ENCODE peak calls at places on chromosomes 16 and 17, in five cellular contexts. F is fibroblast of lung; R is MM.1S; Z is CD4-positive, alpha-beta T cell; L is CD8-positive, alpha-beta T cell. X is an unnamed sample.
A peak's percentile ranks its signal among the peaks of the same experiment; 100 is the strongest.

GRCh38 chr17:50560931-50561750 is 626 bp downstream of the CACNA1G start:
- DNase-seq in F (no peak), R (no peak), Z (peak; percentile 19), L (no peak), X (peak; percentile 73)

GRCh38 chr17:19533036-19533717 is 477 bp upstream of the SLC47A1 start:
- DNase-seq in F (no peak), R (no peak), Z (no peak), L (no peak), X (no peak)

GRCh38 chr17:43766413-43767052 is 7.9 kb upstream of the SOST start:
- DNase-seq in F (peak; percentile 47), R (peak; percentile 14), Z (peak; percentile 36), L (peak; percentile 22), X (no peak)

GRCh38 chr16:54125751-54126655 is 160.6 kb downstream of the IRX3 start:
- DNase-seq in F (no peak), R (no peak), Z (no peak), L (no peak), X (no peak)

GRCh38 chr16:84423416-84423837 is 55.1 kb downstream of the ATP2C2 start:
- DNase-seq in F (peak; percentile 39), R (peak; percentile 31), Z (no peak), L (no peak), X (peak; percentile 32)

GRCh38 chr16:11679250-11679649 is 11.0 kb downstream of the SNN start:
- DNase-seq in F (no peak), R (peak; percentile 51), Z (no peak), L (no peak), X (no peak)

GRCh38 chr16:47063011-47063724 is 80.6 kb downstream of the NETO2 start:
- DNase-seq in F (no peak), R (no peak), Z (no peak), L (no peak), X (no peak)

GRCh38 chr16:19858006-19858653 is 26.5 kb downstream of the GPRC5B start:
- DNase-seq in F (no peak), R (no peak), Z (no peak), L (no peak), X (no peak)

GRCh38 chr16:76487411-76488064 is 210.3 kb downstream of the CNTNAP4 start:
- DNase-seq in F (no peak), R (no peak), Z (no peak), L (no peak), X (no peak)

GRCh38 chr17:31433091-31433790 is 41.8 kb downstream of the RAB11FIP4 start:
- DNase-seq in F (no peak), R (peak; percentile 72), Z (peak; percentile 30), L (peak; percentile 20), X (peak; percentile 44)

GRCh38 chr16:66639091-66639885 is 34.8 kb downstream of the CMTM3 start:
- DNase-seq in F (no peak), R (no peak), Z (no peak), L (no peak), X (no peak)

GRCh38 chr16:29900888-29901606 is 759 bp downstream of the ASPHD1 start:
- DNase-seq in F (no peak), R (no peak), Z (no peak), L (no peak), X (no peak)

GRCh38 chr17:49572806-49573420 is 2.8 kb upstream of the NXPH3 start:
- DNase-seq in F (no peak), R (no peak), Z (no peak), L (no peak), X (no peak)

GRCh38 chr16:85134076-85134793 is 22.0 kb upstream of the CIBAR2 start:
- DNase-seq in F (no peak), R (no peak), Z (no peak), L (no peak), X (no peak)

GRCh38 chr17:17067277-17067676 is 25.0 kb downstream of the MPRIP start:
- DNase-seq in F (no peak), R (no peak), Z (no peak), L (no peak), X (no peak)

GRCh38 chr17:39939588-39940419 is 12.3 kb downstream of the LRRC3C start:
- DNase-seq in F (peak; percentile 73), R (peak; percentile 92), Z (peak; percentile 24), L (no peak), X (peak; percentile 59)

DNA sequence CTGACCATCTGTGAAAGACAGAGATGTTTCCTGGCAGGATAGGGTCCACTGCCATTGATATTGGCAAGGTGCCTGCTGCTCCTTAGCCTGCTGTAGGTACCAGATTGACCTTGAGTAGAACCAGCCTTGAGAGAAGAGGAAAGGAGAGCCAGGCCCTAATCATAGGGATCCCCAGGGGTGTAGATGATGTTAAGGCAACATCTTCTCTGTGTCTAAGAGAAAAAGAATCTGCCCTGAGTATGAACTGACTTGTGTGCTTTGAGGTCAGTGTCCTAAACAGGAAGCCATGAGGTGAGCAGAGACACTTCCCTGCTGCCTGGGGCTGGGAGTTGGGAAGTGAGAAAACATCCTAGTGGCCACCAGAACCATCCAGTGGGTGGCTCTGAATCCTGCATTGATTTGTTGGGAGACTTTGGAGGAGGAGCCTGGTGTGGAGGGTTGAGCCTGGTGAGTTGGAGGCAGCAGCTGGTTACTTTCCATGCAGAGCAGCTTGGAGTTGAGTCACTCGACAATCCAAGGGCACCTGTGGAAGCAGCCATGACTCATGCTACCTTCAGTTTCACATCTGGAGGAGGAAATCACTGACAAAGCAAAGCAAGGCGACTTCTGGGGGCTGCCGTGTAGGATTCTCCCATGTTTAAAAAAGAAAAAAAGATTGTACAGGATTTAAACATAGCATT is 47.8 kb downstream of the BMERB1 start:
- DNase-seq in F (peak; percentile 92), R (no peak), Z (no peak), L (no peak), X (no peak)
- TF ChIP-seq CTCF in F (no peak), R (no peak), Z (no peak), L (no peak), X (no peak)

DNA sequence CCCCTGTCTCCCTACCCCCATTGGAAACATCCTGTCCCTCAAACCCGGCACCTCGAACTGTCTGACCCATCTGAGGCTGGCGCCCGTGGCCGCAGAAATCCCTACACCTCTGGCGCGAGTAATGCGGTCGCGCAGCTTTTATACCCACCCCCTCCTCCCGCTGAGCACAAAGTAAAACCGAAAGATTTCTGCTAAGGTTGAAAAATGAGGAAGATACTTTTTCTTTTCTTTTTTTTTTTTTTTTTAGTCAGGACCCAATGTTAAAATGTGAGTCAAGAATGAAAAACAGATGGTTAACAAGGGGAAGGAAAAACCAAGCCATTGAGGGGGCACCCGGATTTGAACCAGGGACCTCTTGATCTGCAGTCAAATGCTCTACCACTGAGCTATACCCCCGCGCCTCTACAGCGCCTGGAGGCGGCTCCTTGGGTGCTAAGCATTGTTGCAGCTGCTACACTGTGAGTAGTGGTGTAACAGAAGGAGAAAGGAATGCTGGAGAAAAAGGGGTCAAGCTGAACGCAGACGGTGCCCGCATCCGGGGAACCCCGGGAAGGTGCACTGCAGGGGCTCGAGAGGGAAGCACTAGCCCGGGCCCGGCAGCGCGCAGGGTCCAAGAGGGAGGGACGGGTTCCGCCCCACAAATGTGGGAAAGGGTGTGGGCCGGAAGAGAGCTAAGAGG is 751 bp upstream of the LASP1 start:
- DNase-seq in F (peak; percentile 91), R (peak; percentile 88), Z (peak; percentile 86), L (peak; percentile 77), X (peak; percentile 81)
- TF ChIP-seq CTCF in F (no peak), R (peak; percentile 72), Z (no peak), L (no peak), X (peak; percentile 25)

GRCh38 chr17:61387011-61387410 is 12.6 kb upstream of the TBX2 start:
- DNase-seq in F (no peak), R (no peak), Z (no peak), L (no peak), X (no peak)

GRCh38 chr17:61384384-61385090 is 15.1 kb upstream of the TBX2 start:
- DNase-seq in F (no peak), R (no peak), Z (no peak), L (no peak), X (no peak)

GRCh38 chr17:61386251-61386650 is 13.4 kb upstream of the TBX2 start:
- DNase-seq in F (no peak), R (no peak), Z (no peak), L (no peak), X (no peak)

GRCh38 chr17:61385091-61385868 is 14.4 kb upstream of the TBX2 start:
- DNase-seq in F (no peak), R (no peak), Z (no peak), L (no peak), X (no peak)

GRCh38 chr17:61385869-61386245 is 13.8 kb upstream of the TBX2 start:
- DNase-seq in F (peak; percentile 46), R (no peak), Z (no peak), L (no peak), X (no peak)
- TF ChIP-seq CTCF in F (no peak), R (no peak), Z (no peak), L (no peak), X (no peak)

DNA sequence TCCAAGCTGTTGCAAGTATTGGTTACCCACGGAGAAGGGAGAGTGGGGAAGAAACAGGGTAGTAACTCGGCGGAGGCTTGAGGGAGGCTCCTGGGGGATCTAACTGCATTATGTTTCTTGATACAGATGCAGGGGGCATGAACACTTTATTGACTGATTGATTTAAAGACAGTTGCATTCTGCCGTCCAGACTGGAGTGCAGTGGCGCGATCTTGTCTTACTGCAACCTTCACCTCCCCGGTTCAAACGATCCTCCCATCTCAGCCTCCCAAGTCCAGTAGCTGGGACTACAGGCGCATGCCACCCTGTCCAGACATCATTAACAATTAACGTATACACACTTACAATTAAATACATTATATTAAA is 15.1 kb upstream of the ERN2 start:
- DNase-seq in F (no peak), R (no peak), Z (no peak), L (no peak), X (no peak)
- TF ChIP-seq CTCF in F (no peak), R (no peak), Z (peak; percentile 35), L (peak; percentile 3), X (no peak)

GRCh38 chr16:74035816-74036215 is 260.8 kb upstream of the PSMD7 start:
- DNase-seq in F (peak; percentile 35), R (no peak), Z (no peak), L (no peak), X (no peak)
- TF ChIP-seq CTCF in F (peak; percentile 28), R (no peak), Z (no peak), L (no peak), X (no peak)

DNA sequence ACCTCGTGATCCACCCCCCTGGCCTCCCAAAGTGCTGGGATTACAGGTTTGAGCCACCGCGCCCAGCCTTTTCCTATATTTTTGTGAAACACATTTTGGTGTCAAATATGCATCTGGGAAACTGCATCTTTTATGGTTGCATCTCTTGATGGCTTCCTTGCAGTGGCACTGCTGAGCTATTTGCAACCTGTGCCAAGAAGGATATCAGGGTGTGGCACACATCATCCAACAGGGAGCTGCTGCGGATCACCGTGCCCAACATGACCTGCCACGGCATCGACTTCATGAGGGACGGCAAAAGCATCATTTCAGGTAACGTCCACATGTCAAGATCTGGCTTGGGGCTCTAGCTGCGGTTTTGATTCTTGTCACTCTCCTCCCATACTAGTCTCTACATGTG is 16.8 kb upstream of the USP43 start:
- DNase-seq in F (no peak), R (no peak), Z (no peak), L (no peak), X (no peak)
- TF ChIP-seq CTCF in F (no peak), R (no peak), Z (no peak), L (no peak), X (no peak)

X was measured in GM20000.